ENCODE peak calls at places on chromosome 10, in five cellular contexts. N, H, G, L and U are unnamed samples.

GRCh38 chr10:132374176-132374575 is 22.8 kb upstream of the PWWP2B start:
- DNase-seq in N (no peak), H (no peak), G (no peak), L (no peak), U (peak; percentile 17)

GRCh38 chr10:43407148-43407575 is 1.8 kb downstream of the HNRNPF start:
- DNase-seq in N (peak; percentile 73), H (peak; percentile 74), G (peak; percentile 80), L (peak; percentile 44), U (peak; percentile 80)

GRCh38 chr10:30459283-30459682 is 25.3 kb downstream of the MAP3K8 start:
- DNase-seq in N (peak; percentile 22), H (no peak), G (peak; percentile 48), L (no peak), U (peak; percentile 40)

GRCh38 chr10:43172645-43173044 is 34.4 kb downstream of the CSGALNACT2 start:
- DNase-seq in N (no peak), H (peak; percentile 22), G (no peak), L (no peak), U (no peak)

GRCh38 chr10:130749911-130750310 is 561.6 kb downstream of the TCERG1L start:
- DNase-seq in N (no peak), H (no peak), G (no peak), L (peak; percentile 4), U (no peak)

GRCh38 chr10:13894412-13895093 is 307.8 kb downstream of the PRPF18 start:
- DNase-seq in N (no peak), H (no peak), G (no peak), L (no peak), U (no peak)

GRCh38 chr10:109374215-109374614 is 549.1 kb downstream of the XPNPEP1 start:
- DNase-seq in N (no peak), H (no peak), G (no peak), L (no peak), U (no peak)

GRCh38 chr10:24873281-24873683 is 79.1 kb downstream of the PRTFDC1 start:
- DNase-seq in N (no peak), H (no peak), G (peak; percentile 30), L (no peak), U (peak; percentile 22)

GRCh38 chr10:33935350-33935749 is 600.9 kb upstream of the NRP1 start:
- DNase-seq in N (no peak), H (no peak), G (no peak), L (no peak), U (no peak)

GRCh38 chr10:99870051-99870730 is 87.8 kb downstream of the ABCC2 start:
- DNase-seq in N (no peak), H (peak; percentile 15), G (no peak), L (no peak), U (no peak)

GRCh38 chr10:90642136-90642535 is 215.7 kb downstream of the HTR7 start:
- DNase-seq in N (no peak), H (no peak), G (no peak), L (no peak), U (no peak)

GRCh38 chr10:124268976-124269375 is 149.7 kb downstream of the OAT start:
- DNase-seq in N (no peak), H (no peak), G (no peak), L (no peak), U (no peak)

GRCh38 chr10:124262249-124262865 is 156.4 kb downstream of the OAT start:
- DNase-seq in N (no peak), H (no peak), G (no peak), L (no peak), U (peak; percentile 10)

GRCh38 chr10:13526952-13527863 is 1.6 kb downstream of the BEND7 start:
- DNase-seq in N (no peak), H (no peak), G (peak; percentile 55), L (no peak), U (no peak)

GRCh38 chr10:34698979-34699378 is 116.1 kb downstream of the PARD3 start:
- DNase-seq in N (no peak), H (no peak), G (no peak), L (no peak), U (no peak)

GRCh38 chr10:1156616-1156886 is 100.4 kb downstream of the WDR37 start:
- DNase-seq in N (no peak), H (no peak), G (no peak), L (no peak), U (no peak)

GRCh38 chr10:79068562-79069324 is at the start of gene ZMIZ1:
- DNase-seq in N (peak; percentile 91), H (peak; percentile 90), G (peak; percentile 93), L (peak; percentile 85), U (peak; percentile 91)

GRCh38 chr10:110036640-110037039 is 28.9 kb downstream of the ADD3 start:
- DNase-seq in N (no peak), H (peak; percentile 41), G (no peak), L (no peak), U (no peak)

GRCh38 chr10:79221110-79222051 is 125.9 kb upstream of the PPIF start:
- DNase-seq in N (peak; percentile 44), H (no peak), G (peak; percentile 82), L (peak; percentile 76), U (no peak)

GRCh38 chr10:74063256-74063655 is 65.3 kb downstream of the VCL start:
- DNase-seq in N (no peak), H (no peak), G (no peak), L (no peak), U (no peak)

GRCh38 chr10:44959243-44960097 is at the start of gene RASSF4:
- DNase-seq in N (peak; percentile 97), H (peak; percentile 93), G (peak; percentile 95), L (peak; percentile 89), U (peak; percentile 95)

GRCh38 chr10:12969951-12970350 is 31.6 kb downstream of the CCDC3 start:
- DNase-seq in N (no peak), H (no peak), G (no peak), L (no peak), U (no peak)

GRCh38 chr10:43803816-43804215 is 155.1 kb upstream of the ZNF32 start:
- DNase-seq in N (no peak), H (no peak), G (no peak), L (no peak), U (no peak)

GRCh38 chr10:70738425-70739121 is 46.6 kb downstream of the TBATA start:
- DNase-seq in N (no peak), H (no peak), G (no peak), L (no peak), U (no peak)
- TF ChIP-seq CTCF in N (no peak), H (no peak), G (no peak), L (no peak), U (no peak)

DNA sequence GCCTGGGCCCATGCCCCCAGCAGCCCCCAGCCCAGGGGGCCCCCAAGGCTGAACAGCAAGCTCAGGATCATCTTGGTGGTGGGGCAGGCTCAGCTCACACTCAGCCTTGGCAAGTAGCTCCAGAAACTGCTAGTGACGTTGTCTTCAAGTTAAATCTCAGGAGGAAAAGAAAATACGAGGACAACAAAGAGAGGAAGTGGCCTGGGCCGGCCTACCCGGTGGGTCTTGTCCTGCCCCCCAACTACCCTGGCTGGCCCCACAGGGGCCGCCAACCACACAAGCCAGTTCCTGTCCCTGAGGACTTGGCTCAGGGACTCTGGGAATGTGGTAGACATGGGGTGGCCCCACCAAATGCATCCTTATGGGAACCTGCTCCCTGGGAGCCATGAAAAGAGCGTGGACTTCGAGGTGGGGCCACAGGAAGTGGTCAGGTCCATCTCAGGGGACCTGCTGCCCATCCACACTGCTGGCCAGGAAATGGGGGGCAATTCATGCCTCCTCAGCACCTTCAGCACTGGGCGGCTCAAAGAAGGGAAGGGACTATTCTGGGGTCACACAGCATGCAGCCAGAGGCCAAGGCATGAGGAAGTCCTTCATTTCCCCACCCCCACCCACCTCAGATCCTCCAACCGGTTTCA is at the start of gene MMRN2:
- DNase-seq in N (no peak), H (no peak), G (no peak), L (no peak), U (no peak)
- H3K4me3 ChIP-seq in N (no peak within 1 kb of the TSS), H (no peak within 1 kb of the TSS), G (no peak within 1 kb of the TSS), L (peak within 1 kb of the TSS; percentile 25), U (no peak within 1 kb of the TSS)

DNA sequence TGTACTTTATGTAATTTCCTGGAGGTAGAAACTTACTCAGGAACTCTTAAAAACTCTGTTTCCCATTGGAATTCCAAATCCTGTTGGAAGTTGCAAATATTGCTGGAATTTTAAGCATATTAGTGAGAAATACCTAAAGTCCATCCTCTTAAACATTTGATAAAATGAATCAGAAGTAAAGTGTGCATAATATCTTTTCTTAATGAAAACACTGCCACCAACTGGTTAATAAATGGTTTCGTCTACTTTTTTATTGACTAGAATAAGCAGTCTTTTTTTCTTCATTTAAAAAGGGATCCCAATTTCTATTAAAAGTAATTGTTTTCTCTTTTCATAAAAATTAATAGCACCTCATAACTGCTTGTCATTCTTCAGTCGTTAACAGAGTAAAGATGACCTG is 28.3 kb downstream of the NPS start:
- DNase-seq in N (no peak), H (no peak), G (no peak), L (no peak), U (no peak)
- TF ChIP-seq CTCF in N (no peak), H (no peak), G (peak; percentile 40), L (peak; percentile 54), U (no peak)

DNA sequence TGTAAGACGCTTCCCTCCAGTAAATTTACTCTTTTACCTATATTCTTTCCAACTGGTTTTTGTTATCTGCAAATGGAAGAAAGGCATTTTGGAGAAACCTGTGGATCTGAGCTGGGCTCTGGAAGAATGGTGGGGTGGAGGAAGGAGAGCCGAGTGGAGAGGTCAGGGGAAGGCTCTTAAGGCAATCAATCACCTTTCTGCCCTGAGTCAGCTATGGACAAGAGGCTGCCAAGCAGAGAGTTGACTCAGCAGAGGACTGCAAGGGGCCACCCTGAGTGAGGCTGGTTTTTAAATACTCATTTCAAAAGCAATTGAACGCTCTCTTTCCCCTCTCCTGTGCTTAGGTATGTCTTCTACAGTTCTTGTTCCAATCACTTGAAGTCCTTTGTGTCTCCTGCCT is 81.8 kb downstream of the SPAG6 start:
- DNase-seq in N (no peak), H (peak; percentile 45), G (peak; percentile 24), L (no peak), U (no peak)
- H3K4me3 ChIP-seq in N (no peak overlapping the region), H (no peak overlapping the region), G (no peak overlapping the region), L (no peak overlapping the region), U (no peak overlapping the region)

GRCh38 chr10:47031953-47032465 is 120.8 kb downstream of the PTPN20 start:
- DNase-seq in N (peak; percentile 9), H (no peak), G (no peak), L (peak; percentile 11), U (no peak)

GRCh38 chr10:47033081-47033480 is 121.9 kb downstream of the PTPN20 start:
- DNase-seq in N (no peak), H (no peak), G (no peak), L (no peak), U (no peak)

GRCh38 chr10:47029181-47029971 is 118.1 kb downstream of the PTPN20 start:
- DNase-seq in N (no peak), H (no peak), G (no peak), L (peak; percentile 26), U (no peak)

GRCh38 chr10:47030191-47030698 is 119.0 kb downstream of the PTPN20 start:
- DNase-seq in N (no peak), H (no peak), G (no peak), L (peak; percentile 30), U (no peak)

GRCh38 chr10:47031251-47031952 is 120.2 kb downstream of the PTPN20 start:
- DNase-seq in N (no peak), H (peak; percentile 14), G (peak; percentile 26), L (peak; percentile 28), U (no peak)
- TF ChIP-seq CTCF in N (no peak), H (peak; percentile 11), G (no peak), L (no peak), U (no peak)